ENCODE peak calls at places on chromosomes 4 and X, in eight cellular contexts. F, Z, D, O, H, E, K and T are unnamed samples. For H3K4me1 and H3K9me3, the result is how much of the 10 kb centered on the place peaks cover.

GRCh38 chrX:119145241-119145653 is 17.6 kb upstream of the KIAA1210 start:
- DNase-seq in Z (peak), F (no peak), E (no peak), K (no peak), O (peak), H (peak), D (peak), T (peak)

GRCh38 chr4:9952415-9952950 is 68.8 kb downstream of the SLC2A9 start:
- DNase-seq in Z (no peak), K (no peak), O (no peak), F (no peak), H (no peak), E (no peak), D (no peak), T (no peak)

GRCh38 chr4:53563824-53564223 is 27.5 kb downstream of the LNX1 start:
- DNase-seq in K (no peak), E (no peak), D (no peak), Z (no peak), F (no peak), O (peak), H (no peak), T (no peak)

GRCh38 chr4:138113819-138114415 is 128.2 kb downstream of the SLC7A11 start:
- DNase-seq in H (no peak), D (no peak), F (no peak), O (peak), Z (no peak), E (no peak), K (no peak), T (no peak)

GRCh38 chr4:169059294-169060201 is 49.5 kb upstream of the CBR4 start:
- DNase-seq in K (peak), Z (no peak), E (no peak), F (no peak), H (no peak), O (peak), D (no peak), T (no peak)

GRCh38 chr4:89657931-89658700 is 178.8 kb downstream of the SNCA start:
- DNase-seq in E (peak), O (peak), F (no peak), K (no peak), H (no peak), Z (no peak), D (no peak), T (no peak)

GRCh38 chr4:158809611-158810486 is 41.0 kb downstream of the FNIP2 start:
- DNase-seq in F (no peak), E (no peak), D (peak), H (no peak), Z (peak), O (peak), K (no peak), T (peak)

GRCh38 chr4:150782311-150782710 is 200.4 kb downstream of the MAB21L2 start:
- DNase-seq in K (no peak), F (no peak), O (no peak), D (no peak), E (peak), H (no peak), Z (no peak), T (no peak)

GRCh38 chr4:931194-931959 is 739 bp downstream of the GAK start:
- DNase-seq in H (peak), Z (no peak), E (peak), O (peak), D (peak), F (no peak), K (no peak), T (peak)

GRCh38 chr4:85402371-85402770 is 72.6 kb upstream of the ARHGAP24 start:
- DNase-seq in F (no peak), E (no peak), O (peak), H (no peak), D (no peak), K (no peak), Z (peak), T (no peak)

GRCh38 chr4:74114234-74114633 is 15.2 kb upstream of the CXCL2 start:
- DNase-seq in D (no peak), O (peak), H (no peak), E (no peak), F (no peak), Z (no peak), K (no peak), T (no peak)

GRCh38 chr4:140469806-140470733 is 28.0 kb downstream of the MGAT4D start:
- DNase-seq in K (no peak), F (no peak), D (no peak), O (no peak), Z (no peak), H (no peak), E (no peak), T (no peak)

GRCh38 chr4:10577018-10577417 is 107.5 kb downstream of the CLNK start:
- DNase-seq in E (no peak), O (no peak), Z (no peak), F (no peak), K (no peak), D (no peak), H (no peak), T (no peak)

GRCh38 chr4:24910504-24910903 is 2.3 kb downstream of the CCDC149 start:
- DNase-seq in K (no peak), H (no peak), E (no peak), F (no peak), O (peak), D (no peak), Z (no peak), T (no peak)

GRCh38 chr4:25020240-25020639 is 10.5 kb downstream of the LGI2 start:
- DNase-seq in D (no peak), O (peak), K (no peak), Z (peak), H (no peak), E (no peak), F (no peak), T (no peak)

GRCh38 chr4:78481180-78481579 is 70.4 kb upstream of the ANXA3 start:
- DNase-seq in Z (no peak), H (no peak), E (no peak), O (peak), K (no peak), D (no peak), F (no peak), T (no peak)

GRCh38 chrX:23953908-23954269 is 46.1 kb downstream of the CXorf58 start:
- DNase-seq in K (no peak), O (no peak), E (no peak), Z (no peak), D (no peak), F (no peak), H (no peak), T (no peak)

GRCh38 chrX:10726647-10727046 is 106.3 kb upstream of the MID1 start:
- DNase-seq in Z (no peak), F (no peak), K (no peak), O (peak), H (no peak), E (no peak), D (no peak), T (no peak)

GRCh38 chrX:10725071-10725470 is 104.7 kb upstream of the MID1 start:
- DNase-seq in D (no peak), E (peak), F (no peak), H (no peak), Z (peak), K (no peak), O (no peak), T (no peak)

DNA sequence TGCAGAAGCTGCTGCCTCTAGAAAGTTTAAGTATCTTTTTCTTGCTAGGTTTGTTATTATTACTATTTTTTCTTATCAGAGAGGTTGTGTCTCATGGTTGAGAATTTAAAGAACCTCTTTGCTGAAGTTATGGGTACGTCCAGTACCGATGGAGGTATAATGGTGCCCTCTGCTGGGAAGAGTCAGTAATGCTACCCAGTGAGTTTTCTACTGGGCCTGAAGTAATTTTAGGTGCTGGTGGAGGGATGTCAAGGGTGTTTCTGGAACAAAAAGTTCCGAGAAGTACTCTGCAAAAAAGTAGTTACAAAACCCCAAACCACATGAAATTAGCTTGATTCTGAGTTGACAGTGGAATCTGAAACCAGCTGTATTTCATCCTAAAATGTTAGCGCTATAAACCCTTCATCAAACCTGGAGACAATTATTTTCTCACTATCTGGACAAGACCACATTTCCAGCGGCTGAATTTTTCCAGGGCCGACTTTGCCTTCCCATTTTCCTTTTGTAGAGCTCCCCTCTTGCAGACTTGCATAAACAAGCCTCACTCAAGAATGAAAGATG is 102.5 kb upstream of the MID1 start:
- DNase-seq in E (peak), Z (peak), D (peak), K (peak), O (peak), F (no peak), H (peak), T (peak)
- H3K27ac ChIP-seq in E (no peak), Z (no peak), D (no peak), K (peak), O (no peak), F (no peak), H (no peak), T (no peak)

GRCh38 chr4:67604029-67604381 is 45.5 kb downstream of the STAP1 start:
- DNase-seq in K (no peak), E (no peak), H (no peak), O (no peak), D (no peak), F (no peak), Z (no peak), T (no peak)
- H3K4me1 ChIP-seq in K (under half), E (under half), H (under half), O (under half), D (under half), F (under half), Z (under half), T (under half)

DNA sequence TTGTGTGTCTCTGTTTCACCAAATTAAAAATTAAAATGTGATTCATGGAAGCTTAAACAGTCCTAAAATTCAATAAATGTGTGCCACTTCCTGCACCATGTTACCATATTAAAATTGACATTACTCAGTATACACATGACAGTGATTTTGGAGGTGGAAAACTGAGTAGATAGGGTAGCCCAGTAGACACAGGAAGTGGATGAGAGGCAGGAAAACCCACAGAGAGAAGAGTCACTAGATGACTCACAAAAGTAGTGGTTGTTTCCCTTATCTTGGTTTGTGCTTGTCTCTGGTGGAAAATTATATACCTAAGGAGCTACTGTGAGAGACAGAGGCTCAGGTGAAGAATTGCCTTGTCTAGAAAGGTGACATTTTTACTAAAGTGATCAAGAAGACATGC is 375.8 kb upstream of the CXorf51B start:
- DNase-seq in E (no peak), D (no peak), H (no peak), F (no peak), Z (no peak), K (no peak), O (no peak), T (no peak)
- H3K9me3 ChIP-seq in E (under half), D (under half), H (under half), F (under half), Z (under half), K (under half), O (under half), T (under half)

DNA sequence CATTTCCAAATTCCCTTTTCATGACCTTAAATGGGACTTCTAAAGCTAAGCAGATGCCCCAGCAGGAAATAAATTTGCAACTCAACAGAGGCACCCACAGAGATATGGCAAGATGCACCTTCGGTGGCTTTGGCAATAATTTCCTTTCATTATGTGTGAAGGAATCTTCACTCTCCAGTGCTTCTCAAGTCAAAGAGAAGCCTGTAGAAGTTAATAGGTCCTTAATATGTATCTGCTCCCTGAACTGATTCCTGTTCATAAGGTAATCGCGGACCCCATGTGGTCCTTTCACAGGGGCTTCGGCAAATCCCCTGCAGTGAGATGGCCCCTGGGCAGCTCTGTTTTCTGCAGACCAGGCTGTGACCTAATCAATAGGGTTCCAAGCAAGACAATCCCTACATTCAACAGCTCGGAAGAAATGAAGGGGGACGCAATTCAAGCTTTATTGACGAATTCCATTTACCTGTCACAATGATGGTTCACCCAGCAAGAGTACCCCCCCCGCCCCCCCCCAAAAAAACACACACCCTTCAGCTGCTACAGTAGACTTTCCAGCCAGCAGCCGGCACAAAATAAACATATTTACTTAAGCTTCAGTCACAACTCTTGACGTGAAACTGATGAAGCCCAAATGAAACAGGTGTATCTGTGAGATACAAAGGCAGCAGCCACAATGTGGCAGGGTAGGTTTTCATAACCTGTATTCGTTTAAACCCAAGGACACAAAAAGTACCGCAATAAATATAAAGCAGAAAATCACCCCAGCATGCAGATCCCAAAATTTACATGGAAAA is 35.3 kb downstream of the FAT1 start:
- DNase-seq in O (no peak), D (no peak), K (no peak), H (no peak), F (no peak), Z (no peak), E (no peak), T (no peak)
- H3K27ac ChIP-seq in O (no peak), D (no peak), K (no peak), H (no peak), F (no peak), Z (peak), E (no peak), T (no peak)

GRCh38 chr4:153174821-153175567 is 29.2 kb upstream of the TRIM2 start:
- DNase-seq in O (no peak), E (no peak), K (no peak), D (no peak), H (no peak), F (no peak), Z (no peak), T (no peak)
- H3K4me1 ChIP-seq in O (under half), E (under half), K (under half), D (under half), H (under half), F (under half), Z (under half), T (under half)

GRCh38 chrX:148192547-148192946 is 211.4 kb downstream of the FMR1NB start:
- DNase-seq in H (no peak), O (no peak), D (no peak), K (no peak), E (no peak), Z (no peak), F (no peak), T (no peak)
- H3K9me3 ChIP-seq in H (under half), O (under half), D (under half), K (under half), E (under half), Z (under half), F (under half), T (under half)

GRCh38 chr4:16897351-16897750 is 1.1 kb downstream of the LDB2 start:
- DNase-seq in F (no peak), D (no peak), E (no peak), H (no peak), K (no peak), O (peak), Z (no peak), T (no peak)
- H3K27ac ChIP-seq in F (no peak), D (peak), E (peak), H (peak), K (peak), O (peak), Z (no peak), T (no peak)